ENCODE peak calls at places on chromosomes 5 and 9, in nine cellular contexts. One of them, this sample, is unnamed.

GRCh38 chr5:41065691-41066335 is 5.3 kb downstream of the MROH2B start:
- DNase-seq in fibroblast of pulmonary artery: no peak
- DNase-seq in AG04450: no peak
- DNase-seq in CD8-positive, alpha-beta T cell: no peak
- DNase-seq in kidney: no peak
- DNase-seq in ovary: no peak
- DNase-seq in endothelial cell: no peak
- DNase-seq in omental fat pad: no peak
- DNase-seq in Panc1: no peak
- DNase-seq in this sample: no peak

GRCh38 chr5:39148983-39149534 is 70.3 kb downstream of the FYB1 start:
- DNase-seq in CD8-positive, alpha-beta T cell: no peak
- DNase-seq in fibroblast of pulmonary artery: peak; percentile 42
- DNase-seq in Panc1: no peak
- DNase-seq in AG04450: no peak
- DNase-seq in omental fat pad: no peak
- DNase-seq in endothelial cell: no peak
- DNase-seq in ovary: no peak
- DNase-seq in kidney: no peak
- DNase-seq in this sample: no peak

GRCh38 chr5:178108966-178109365 is 4.4 kb upstream of the N4BP3 start:
- DNase-seq in Panc1: no peak
- DNase-seq in fibroblast of pulmonary artery: no peak
- DNase-seq in kidney: no peak
- DNase-seq in CD8-positive, alpha-beta T cell: no peak
- DNase-seq in endothelial cell: no peak
- DNase-seq in omental fat pad: no peak
- DNase-seq in ovary: no peak
- DNase-seq in AG04450: no peak
- DNase-seq in this sample: no peak

GRCh38 chr5:179339996-179340395 is 5.3 kb downstream of the ADAMTS2 start:
- DNase-seq in ovary: no peak
- DNase-seq in CD8-positive, alpha-beta T cell: no peak
- DNase-seq in fibroblast of pulmonary artery: no peak
- DNase-seq in AG04450: no peak
- DNase-seq in omental fat pad: no peak
- DNase-seq in Panc1: no peak
- DNase-seq in endothelial cell: no peak
- DNase-seq in kidney: peak; percentile 60
- DNase-seq in this sample: no peak

GRCh38 chr5:54616031-54616430 is 98.5 kb downstream of the SNX18 start:
- DNase-seq in kidney: no peak
- DNase-seq in Panc1: no peak
- DNase-seq in endothelial cell: no peak
- DNase-seq in CD8-positive, alpha-beta T cell: no peak
- DNase-seq in AG04450: peak; percentile 87
- DNase-seq in omental fat pad: no peak
- DNase-seq in fibroblast of pulmonary artery: peak; percentile 93
- DNase-seq in ovary: peak; percentile 49
- DNase-seq in this sample: no peak

GRCh38 chr9:129888085-129888808 is 53.0 kb downstream of the USP20 start:
- DNase-seq in endothelial cell: no peak
- DNase-seq in AG04450: no peak
- DNase-seq in CD8-positive, alpha-beta T cell: peak; percentile 91
- DNase-seq in fibroblast of pulmonary artery: no peak
- DNase-seq in ovary: no peak
- DNase-seq in omental fat pad: no peak
- DNase-seq in kidney: peak; percentile 88
- DNase-seq in Panc1: no peak
- DNase-seq in this sample: peak; percentile 89

GRCh38 chr5:78237911-78238310 is 56.6 kb downstream of the AP3B1 start:
- DNase-seq in omental fat pad: no peak
- DNase-seq in fibroblast of pulmonary artery: no peak
- DNase-seq in AG04450: no peak
- DNase-seq in kidney: no peak
- DNase-seq in CD8-positive, alpha-beta T cell: no peak
- DNase-seq in endothelial cell: no peak
- DNase-seq in ovary: no peak
- DNase-seq in Panc1: no peak
- DNase-seq in this sample: no peak

GRCh38 chr9:76984476-76984875 is 35.0 kb upstream of the FOXB2 start:
- DNase-seq in endothelial cell: no peak
- DNase-seq in ovary: no peak
- DNase-seq in kidney: no peak
- DNase-seq in Panc1: no peak
- DNase-seq in AG04450: no peak
- DNase-seq in omental fat pad: no peak
- DNase-seq in fibroblast of pulmonary artery: no peak
- DNase-seq in CD8-positive, alpha-beta T cell: no peak
- DNase-seq in this sample: no peak

GRCh38 chr9:119004618-119004990 is 364.6 kb downstream of the BRINP1 start:
- DNase-seq in Panc1: peak; percentile 22
- DNase-seq in CD8-positive, alpha-beta T cell: no peak
- DNase-seq in AG04450: no peak
- DNase-seq in omental fat pad: peak; percentile 33
- DNase-seq in endothelial cell: no peak
- DNase-seq in fibroblast of pulmonary artery: peak; percentile 26
- DNase-seq in kidney: peak; percentile 85
- DNase-seq in ovary: no peak
- DNase-seq in this sample: no peak

GRCh38 chr5:17213938-17214337 is 3.5 kb upstream of the BASP1 start:
- DNase-seq in fibroblast of pulmonary artery: no peak
- DNase-seq in Panc1: no peak
- DNase-seq in ovary: no peak
- DNase-seq in kidney: no peak
- DNase-seq in omental fat pad: no peak
- DNase-seq in CD8-positive, alpha-beta T cell: no peak
- DNase-seq in endothelial cell: no peak
- DNase-seq in AG04450: no peak
- DNase-seq in this sample: no peak

DNA sequence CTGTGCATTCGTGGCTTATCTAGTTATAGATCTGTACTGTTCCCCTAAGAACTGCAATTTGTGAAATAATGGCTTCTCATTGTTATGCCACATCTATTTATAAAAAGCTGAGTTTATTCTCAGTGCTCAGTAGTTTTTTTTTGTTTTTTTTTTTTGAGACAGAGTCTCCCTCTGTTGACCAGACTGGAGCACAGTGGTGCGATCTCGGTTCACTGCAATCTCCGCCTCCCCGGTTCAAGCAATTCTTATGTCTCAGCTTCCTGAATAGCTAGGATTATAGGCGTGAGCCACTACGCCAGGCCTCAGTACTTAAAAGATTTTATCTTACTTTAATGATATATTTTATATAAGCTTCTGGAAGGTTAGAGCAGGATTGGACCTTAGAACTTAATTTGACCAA is 19.0 kb downstream of the SEC61B start:
- DNase-seq in AG04450: no peak
- DNase-seq in kidney: no peak
- DNase-seq in endothelial cell: no peak
- DNase-seq in omental fat pad: no peak
- DNase-seq in fibroblast of pulmonary artery: no peak
- DNase-seq in ovary: no peak
- DNase-seq in Panc1: no peak
- DNase-seq in CD8-positive, alpha-beta T cell: no peak
- DNase-seq in this sample: no peak
- TF ChIP-seq CTCF in AG04450: peak; percentile 7
- TF ChIP-seq CTCF in kidney: no peak
- TF ChIP-seq CTCF in endothelial cell: no peak
- TF ChIP-seq CTCF in omental fat pad: no peak
- TF ChIP-seq CTCF in fibroblast of pulmonary artery: no peak
- TF ChIP-seq CTCF in ovary: no peak
- TF ChIP-seq CTCF in Panc1: peak; percentile 16
- TF ChIP-seq CTCF in CD8-positive, alpha-beta T cell: no peak
- TF ChIP-seq CTCF in this sample: no peak

GRCh38 chr5:150561571-150562295 is 53.8 kb downstream of the NDST1 start:
- DNase-seq in kidney: no peak
- DNase-seq in CD8-positive, alpha-beta T cell: no peak
- DNase-seq in Panc1: no peak
- DNase-seq in endothelial cell: no peak
- DNase-seq in fibroblast of pulmonary artery: no peak
- DNase-seq in omental fat pad: no peak
- DNase-seq in AG04450: no peak
- DNase-seq in ovary: no peak
- DNase-seq in this sample: no peak

GRCh38 chr5:150562832-150563231 is 54.9 kb downstream of the NDST1 start:
- DNase-seq in CD8-positive, alpha-beta T cell: no peak
- DNase-seq in omental fat pad: no peak
- DNase-seq in AG04450: no peak
- DNase-seq in fibroblast of pulmonary artery: peak; percentile 84
- DNase-seq in kidney: no peak
- DNase-seq in Panc1: peak; percentile 59
- DNase-seq in endothelial cell: peak; percentile 50
- DNase-seq in ovary: no peak
- DNase-seq in this sample: no peak

GRCh38 chr5:150559701-150560100 is 51.8 kb downstream of the NDST1 start:
- DNase-seq in fibroblast of pulmonary artery: peak; percentile 57
- DNase-seq in Panc1: no peak
- DNase-seq in omental fat pad: no peak
- DNase-seq in AG04450: no peak
- DNase-seq in kidney: no peak
- DNase-seq in endothelial cell: no peak
- DNase-seq in CD8-positive, alpha-beta T cell: no peak
- DNase-seq in ovary: no peak
- DNase-seq in this sample: no peak

GRCh38 chr5:150560401-150561191 is 52.7 kb downstream of the NDST1 start:
- DNase-seq in CD8-positive, alpha-beta T cell: peak; percentile 87
- DNase-seq in kidney: peak; percentile 76
- DNase-seq in AG04450: peak; percentile 67
- DNase-seq in fibroblast of pulmonary artery: peak; percentile 92
- DNase-seq in endothelial cell: peak; percentile 92
- DNase-seq in omental fat pad: peak; percentile 98
- DNase-seq in ovary: peak; percentile 91
- DNase-seq in Panc1: peak; percentile 74
- DNase-seq in this sample: peak; percentile 70

DNA sequence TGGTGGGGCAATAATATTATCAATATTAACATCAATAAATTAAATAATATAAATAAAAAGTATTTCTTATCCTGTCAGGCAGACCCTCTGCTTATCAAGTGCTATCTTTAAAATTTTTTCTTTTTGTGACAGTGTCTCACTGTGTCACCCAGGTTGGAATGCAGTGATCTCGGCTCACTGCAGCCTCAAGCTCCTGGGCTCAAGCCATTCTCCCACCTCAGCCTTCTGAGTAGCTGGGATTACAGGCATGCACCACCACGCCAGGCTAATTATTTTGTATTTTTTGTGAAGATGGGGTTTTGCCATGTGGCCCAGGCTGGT is 53.2 kb downstream of the NDST1 start:
- DNase-seq in ovary: peak; percentile 17
- DNase-seq in CD8-positive, alpha-beta T cell: no peak
- DNase-seq in AG04450: no peak
- DNase-seq in omental fat pad: no peak
- DNase-seq in kidney: no peak
- DNase-seq in fibroblast of pulmonary artery: no peak
- DNase-seq in Panc1: no peak
- DNase-seq in endothelial cell: no peak
- DNase-seq in this sample: no peak
- TF ChIP-seq CTCF in ovary: no peak
- TF ChIP-seq CTCF in CD8-positive, alpha-beta T cell: no peak
- TF ChIP-seq CTCF in AG04450: no peak
- TF ChIP-seq CTCF in omental fat pad: no peak
- TF ChIP-seq CTCF in kidney: no peak
- TF ChIP-seq CTCF in fibroblast of pulmonary artery: no peak
- TF ChIP-seq CTCF in Panc1: peak; percentile 31
- TF ChIP-seq CTCF in endothelial cell: peak; percentile 52
- TF ChIP-seq CTCF in this sample: peak; percentile 74

DNA sequence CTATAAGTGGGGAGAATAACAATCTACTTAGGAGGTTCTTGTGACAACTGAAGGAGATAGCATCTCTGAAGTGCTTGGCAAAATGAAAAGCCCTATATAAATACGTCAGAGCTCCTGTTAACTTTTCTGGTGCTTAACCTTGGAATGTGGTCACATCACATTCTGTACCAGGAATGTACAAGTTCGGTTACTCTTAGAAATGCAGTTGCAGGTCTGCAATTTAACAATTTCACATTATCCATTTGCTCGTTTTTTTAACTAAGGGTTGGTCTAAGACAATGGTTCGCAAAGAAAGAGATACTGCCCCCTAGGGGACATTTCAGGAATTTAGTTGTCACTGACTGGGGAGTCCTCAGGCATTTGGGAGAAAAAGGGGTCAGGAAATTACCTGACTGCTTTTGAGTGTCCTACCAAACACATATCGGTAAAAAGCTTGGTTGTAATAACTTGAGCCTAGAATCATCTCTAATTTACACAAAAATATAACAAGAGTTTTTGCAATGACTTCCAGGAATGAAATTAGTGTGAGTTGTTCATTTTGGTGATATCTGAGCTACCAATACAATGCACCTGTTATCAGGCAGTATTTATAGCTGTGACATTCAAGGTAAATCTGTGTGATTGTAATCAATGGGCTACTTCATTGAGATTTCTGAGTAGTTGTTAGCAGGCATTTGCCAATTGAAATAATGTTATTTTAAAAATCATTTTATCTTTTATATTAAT is 5.4 kb upstream of the HBEGF start:
- DNase-seq in CD8-positive, alpha-beta T cell: peak; percentile 49
- DNase-seq in kidney: no peak
- DNase-seq in fibroblast of pulmonary artery: peak; percentile 82
- DNase-seq in AG04450: no peak
- DNase-seq in Panc1: peak; percentile 66
- DNase-seq in endothelial cell: peak; percentile 83
- DNase-seq in omental fat pad: no peak
- DNase-seq in ovary: no peak
- DNase-seq in this sample: no peak
- TF ChIP-seq CTCF in CD8-positive, alpha-beta T cell: peak; percentile 86
- TF ChIP-seq CTCF in kidney: peak; percentile 90
- TF ChIP-seq CTCF in fibroblast of pulmonary artery: peak; percentile 81
- TF ChIP-seq CTCF in AG04450: peak; percentile 86
- TF ChIP-seq CTCF in Panc1: peak; percentile 84
- TF ChIP-seq CTCF in endothelial cell: peak; percentile 92
- TF ChIP-seq CTCF in omental fat pad: peak; percentile 28
- TF ChIP-seq CTCF in ovary: peak; percentile 69
- TF ChIP-seq CTCF in this sample: peak; percentile 90

GRCh38 chr9:93994132-93994531 is 39.0 kb upstream of the BARX1 start:
- DNase-seq in kidney: no peak
- DNase-seq in Panc1: no peak
- DNase-seq in AG04450: no peak
- DNase-seq in fibroblast of pulmonary artery: no peak
- DNase-seq in endothelial cell: no peak
- DNase-seq in omental fat pad: no peak
- DNase-seq in ovary: no peak
- DNase-seq in CD8-positive, alpha-beta T cell: no peak
- DNase-seq in this sample: no peak

GRCh38 chr9:93996367-93996766 is 41.2 kb upstream of the BARX1 start:
- DNase-seq in fibroblast of pulmonary artery: no peak
- DNase-seq in AG04450: no peak
- DNase-seq in endothelial cell: no peak
- DNase-seq in kidney: no peak
- DNase-seq in CD8-positive, alpha-beta T cell: no peak
- DNase-seq in omental fat pad: no peak
- DNase-seq in ovary: no peak
- DNase-seq in Panc1: no peak
- DNase-seq in this sample: no peak

GRCh38 chr9:93992830-93993229 is 37.7 kb upstream of the BARX1 start:
- DNase-seq in kidney: no peak
- DNase-seq in fibroblast of pulmonary artery: no peak
- DNase-seq in CD8-positive, alpha-beta T cell: no peak
- DNase-seq in omental fat pad: no peak
- DNase-seq in AG04450: no peak
- DNase-seq in ovary: no peak
- DNase-seq in Panc1: no peak
- DNase-seq in endothelial cell: no peak
- DNase-seq in this sample: no peak

GRCh38 chr9:94002316-94003140 is 47.4 kb upstream of the BARX1 start:
- DNase-seq in fibroblast of pulmonary artery: peak; percentile 71
- DNase-seq in omental fat pad: no peak
- DNase-seq in Panc1: peak; percentile 20
- DNase-seq in ovary: no peak
- DNase-seq in AG04450: peak; percentile 11
- DNase-seq in endothelial cell: peak; percentile 57
- DNase-seq in CD8-positive, alpha-beta T cell: no peak
- DNase-seq in kidney: no peak
- DNase-seq in this sample: no peak

GRCh38 chr9:93996863-93997262 is 41.7 kb upstream of the BARX1 start:
- DNase-seq in ovary: no peak
- DNase-seq in endothelial cell: no peak
- DNase-seq in omental fat pad: no peak
- DNase-seq in Panc1: no peak
- DNase-seq in fibroblast of pulmonary artery: no peak
- DNase-seq in AG04450: no peak
- DNase-seq in CD8-positive, alpha-beta T cell: no peak
- DNase-seq in kidney: no peak
- DNase-seq in this sample: no peak
- TF ChIP-seq CTCF in ovary: no peak
- TF ChIP-seq CTCF in endothelial cell: no peak
- TF ChIP-seq CTCF in omental fat pad: no peak
- TF ChIP-seq CTCF in Panc1: peak; percentile 8
- TF ChIP-seq CTCF in fibroblast of pulmonary artery: no peak
- TF ChIP-seq CTCF in AG04450: no peak
- TF ChIP-seq CTCF in CD8-positive, alpha-beta T cell: no peak
- TF ChIP-seq CTCF in kidney: no peak
- TF ChIP-seq CTCF in this sample: no peak